ENCODE peak calls at places on chromosomes 5 and 9, in five cellular contexts. One of them, this sample, is unnamed.

GRCh38 chr5:27093296-27093695 is 54.9 kb upstream of the CDH9 start:
- DNase-seq in neural crest cell: no peak
- DNase-seq in AML-193: no peak
- DNase-seq in CD4-positive, alpha-beta T cell: no peak
- DNase-seq in NCI-H524: peak; percentile 55
- DNase-seq in this sample: no peak

GRCh38 chr5:81848368-81848767 is 97.5 kb upstream of the SSBP2 start:
- DNase-seq in neural crest cell: no peak
- DNase-seq in AML-193: no peak
- DNase-seq in CD4-positive, alpha-beta T cell: no peak
- DNase-seq in NCI-H524: peak; percentile 3
- DNase-seq in this sample: no peak

GRCh38 chr5:146962801-146963355 is 84.3 kb upstream of the PPP2R2B start:
- DNase-seq in neural crest cell: no peak
- DNase-seq in AML-193: no peak
- DNase-seq in CD4-positive, alpha-beta T cell: no peak
- DNase-seq in NCI-H524: no peak
- DNase-seq in this sample: no peak

GRCh38 chr5:73256462-73257260 is 83.7 kb downstream of the TMEM174 start:
- DNase-seq in neural crest cell: no peak
- DNase-seq in AML-193: no peak
- DNase-seq in CD4-positive, alpha-beta T cell: no peak
- DNase-seq in NCI-H524: no peak
- DNase-seq in this sample: no peak

GRCh38 chr5:31133488-31133887 is 60.0 kb upstream of the CDH6 start:
- DNase-seq in neural crest cell: no peak
- DNase-seq in AML-193: no peak
- DNase-seq in CD4-positive, alpha-beta T cell: no peak
- DNase-seq in NCI-H524: no peak
- DNase-seq in this sample: no peak

GRCh38 chr5:60295423-60295822 is 401.9 kb upstream of the PDE4D start:
- DNase-seq in neural crest cell: peak; percentile 2
- DNase-seq in AML-193: peak; percentile 51
- DNase-seq in CD4-positive, alpha-beta T cell: no peak
- DNase-seq in NCI-H524: peak; percentile 37
- DNase-seq in this sample: no peak

GRCh38 chr5:156330141-156330870 is 3.3 kb downstream of the SGCD start:
- DNase-seq in neural crest cell: no peak
- DNase-seq in AML-193: no peak
- DNase-seq in CD4-positive, alpha-beta T cell: no peak
- DNase-seq in NCI-H524: no peak
- DNase-seq in this sample: no peak

GRCh38 chr5:144634138-144634537 is 463.5 kb downstream of the KCTD16 start:
- DNase-seq in neural crest cell: no peak
- DNase-seq in AML-193: no peak
- DNase-seq in CD4-positive, alpha-beta T cell: no peak
- DNase-seq in NCI-H524: no peak
- DNase-seq in this sample: no peak

GRCh38 chr9:70485273-70485858 is 70.9 kb upstream of the KLF9 start:
- DNase-seq in neural crest cell: no peak
- DNase-seq in AML-193: no peak
- DNase-seq in CD4-positive, alpha-beta T cell: no peak
- DNase-seq in NCI-H524: no peak
- DNase-seq in this sample: no peak

GRCh38 chr9:28999057-28999456 is 1425.8 kb upstream of the C9orf72 start:
- DNase-seq in neural crest cell: no peak
- DNase-seq in AML-193: no peak
- DNase-seq in CD4-positive, alpha-beta T cell: no peak
- DNase-seq in NCI-H524: no peak
- DNase-seq in this sample: no peak

GRCh38 chr5:16707168-16707868 is 90.5 kb upstream of the RETREG1 start:
- DNase-seq in neural crest cell: no peak
- DNase-seq in AML-193: no peak
- DNase-seq in CD4-positive, alpha-beta T cell: no peak
- DNase-seq in NCI-H524: no peak
- DNase-seq in this sample: no peak

GRCh38 chr9:101362450-101362849 is 22.4 kb downstream of the BAAT start:
- DNase-seq in neural crest cell: no peak
- DNase-seq in AML-193: no peak
- DNase-seq in CD4-positive, alpha-beta T cell: no peak
- DNase-seq in NCI-H524: no peak
- DNase-seq in this sample: no peak

GRCh38 chr5:178267245-178267644 is 34.6 kb upstream of the PHYKPL start:
- DNase-seq in neural crest cell: no peak
- DNase-seq in AML-193: no peak
- DNase-seq in CD4-positive, alpha-beta T cell: no peak
- DNase-seq in NCI-H524: no peak
- DNase-seq in this sample: no peak

GRCh38 chr5:151647320-151647861 is 39.3 kb downstream of the SPARC start:
- DNase-seq in neural crest cell: no peak
- DNase-seq in AML-193: no peak
- DNase-seq in CD4-positive, alpha-beta T cell: no peak
- DNase-seq in NCI-H524: no peak
- DNase-seq in this sample: no peak

This sample was measured in posterior cingulate gyrus.